ENCODE peak calls at places on chromosomes 7 and 10, in eight cellular contexts. B is SW 1271; O is WTC11; U is activated CD8-positive, alpha-beta memory T cell treated with anti-CD3 and anti-CD28 coated beads for 1 hour; Q is cardiac fibroblast; H is activated CD4-positive, alpha-beta memory T cell treated with anti-CD3 and anti-CD28 coated beads for 36 hours; J is NCI-H1417; S is head of caudate nucleus. A is an unnamed sample.

GRCh38 chr10:58925381-58925780 is 251.1 kb upstream of the PHYHIPL start:
- DNase-seq in B (no peak), O (no peak), U (no peak), Q (no peak), H (no peak), J (no peak), S (no peak), A (no peak)

GRCh38 chr10:89738551-89739209 is 37.3 kb downstream of the KIF20B start:
- DNase-seq in B (no peak), O (no peak), U (no peak), Q (no peak), H (no peak), J (no peak), S (no peak), A (no peak)

GRCh38 chr7:1512781-1513656 is 8.8 kb upstream of the INTS1 start:
- DNase-seq in B (no peak), O (no peak), U (no peak), Q (peak), H (peak), J (no peak), S (peak), A (no peak)

GRCh38 chr7:43639858-43640491 is 57.1 kb downstream of the STK17A start:
- DNase-seq in B (no peak), O (no peak), U (no peak), Q (peak), H (no peak), J (peak), S (no peak), A (peak)

GRCh38 chr7:106619213-106619612 is 41.7 kb downstream of the CCDC71L start:
- DNase-seq in B (no peak), O (no peak), U (no peak), Q (no peak), H (no peak), J (no peak), S (no peak), A (no peak)

GRCh38 chr10:9869185-9869584 is 1148.5 kb upstream of the CELF2 start:
- DNase-seq in B (no peak), O (no peak), U (no peak), Q (no peak), H (no peak), J (no peak), S (no peak), A (no peak)

GRCh38 chr10:61942997-61943457 is 41.5 kb downstream of the ARID5B start:
- DNase-seq in B (no peak), O (no peak), U (no peak), Q (peak), H (no peak), J (no peak), S (no peak), A (no peak)

GRCh38 chr10:88994034-88994433 is 3.4 kb downstream of the FAS start:
- DNase-seq in B (no peak), O (no peak), U (no peak), Q (peak), H (no peak), J (no peak), S (no peak), A (peak)

GRCh38 chr10:79937256-79937635 is 11.7 kb downstream of the SFTPD start:
- DNase-seq in B (no peak), O (no peak), U (no peak), Q (no peak), H (no peak), J (no peak), S (no peak), A (no peak)

GRCh38 chr10:93465806-93466675 is 16.1 kb downstream of the MYOF start:
- DNase-seq in B (peak), O (no peak), U (no peak), Q (peak), H (no peak), J (peak), S (no peak), A (no peak)

GRCh38 chr10:108452483-108453060 is 1288.1 kb upstream of the SORCS1 start:
- DNase-seq in B (no peak), O (no peak), U (no peak), Q (no peak), H (no peak), J (no peak), S (no peak), A (no peak)

GRCh38 chr10:119541459-119542356 is 811 bp downstream of the RGS10 start:
- DNase-seq in B (no peak), O (peak), U (peak), Q (no peak), H (peak), J (no peak), S (no peak), A (no peak)

GRCh38 chr10:61669161-61669755 is 6.5 kb downstream of the CABCOCO1 start:
- DNase-seq in B (no peak), O (no peak), U (no peak), Q (peak), H (no peak), J (no peak), S (no peak), A (no peak)